ENCODE peak calls at places on chromosomes 2 and 18, in seven cellular contexts. D is stimulated activated CD4-positive, alpha-beta T cell treated with anti-CD3 and anti-CD28 coated beads, Interleukin-1b, Interleukin-23, amount 100 ng/mL, for 24 hours; A is GM12865; M is endothelial cell; W is NCI-H2029; T is PC-9; I is IMR-90. L is an unnamed sample.

GRCh38 chr2:32611366-32611765 is 16.5 kb upstream of the TTC27 start:
- DNase-seq in M (no peak), D (no peak), A (no peak), T (no peak), I (no peak), W (peak; percentile 8), L (no peak)

GRCh38 chr2:11409184-11409959 is 56.6 kb downstream of the E2F6 start:
- DNase-seq in M (no peak), A (no peak), D (no peak), W (no peak), T (no peak), I (no peak), L (no peak)

GRCh38 chr18:26863921-26864497 is 1.5 kb downstream of the AQP4 start:
- DNase-seq in M (no peak), T (no peak), I (no peak), A (no peak), D (no peak), W (no peak), L (no peak)

GRCh38 chr2:239751719-239752355 is 273.3 kb downstream of the NDUFA10 start:
- DNase-seq in T (no peak), W (no peak), M (peak; percentile 34), D (no peak), I (no peak), A (no peak), L (no peak)

GRCh38 chr2:24915796-24916195 is 4.2 kb downstream of the ADCY3 start:
- DNase-seq in D (no peak), M (no peak), T (no peak), I (peak; percentile 35), W (no peak), A (no peak), L (no peak)

GRCh38 chr18:37445368-37445767 is 120.2 kb downstream of the CELF4 start:
- DNase-seq in I (no peak), D (no peak), M (no peak), T (no peak), W (no peak), A (no peak), L (peak; percentile 1)

GRCh38 chr2:168243061-168243460 is 4.3 kb downstream of the STK39 start:
- DNase-seq in D (no peak), M (no peak), I (no peak), W (no peak), T (peak; percentile 36), A (no peak), L (no peak)

GRCh38 chr2:42196403-42197267 is 27.5 kb downstream of the EML4 start:
- DNase-seq in A (peak; percentile 45), D (no peak), I (peak; percentile 58), T (no peak), W (peak; percentile 3), M (peak; percentile 31), L (no peak)

GRCh38 chr2:48560546-48561209 is 30.7 kb downstream of the STON1 start:
- DNase-seq in M (no peak), I (no peak), W (no peak), A (no peak), T (no peak), D (no peak), L (no peak)

GRCh38 chr2:165874445-165875039 is 79.0 kb downstream of the TTC21B start:
- DNase-seq in W (peak; percentile 76), A (peak; percentile 79), T (peak; percentile 71), M (no peak), D (no peak), I (peak; percentile 75), L (no peak)

GRCh38 chr2:213376644-213377043 is 92.4 kb downstream of the SPAG16 start:
- DNase-seq in M (no peak), T (no peak), D (no peak), A (no peak), W (no peak), I (no peak), L (no peak)

GRCh38 chr2:195382186-195382585 is 274.8 kb upstream of the SLC39A10 start:
- DNase-seq in I (no peak), W (no peak), A (no peak), D (no peak), T (no peak), M (no peak), L (no peak)

GRCh38 chr2:64978514-64979268 is 10.5 kb upstream of the SLC1A4 start:
- DNase-seq in T (no peak), I (peak; percentile 64), D (no peak), M (no peak), W (no peak), A (peak; percentile 40), L (no peak)

GRCh38 chr2:187499941-187500532 is 52.0 kb upstream of the CALCRL start:
- DNase-seq in M (peak; percentile 57), D (peak; percentile 2), A (peak; percentile 63), W (peak; percentile 45), I (peak; percentile 66), T (no peak), L (no peak)

GRCh38 chr2:171430516-171431410 is 3.0 kb downstream of the METTL8 start:
- DNase-seq in T (no peak), A (no peak), D (no peak), I (no peak), W (no peak), M (no peak), L (no peak)

GRCh38 chr18:59426855-59427254 is 67.8 kb upstream of the LMAN1 start:
- DNase-seq in T (no peak), A (no peak), W (no peak), M (no peak), D (no peak), I (no peak), L (no peak)

GRCh38 chr2:238286551-238286950 is 1.9 kb downstream of the PER2 start:
- DNase-seq in M (no peak), D (no peak), W (peak; percentile 75), A (no peak), T (peak; percentile 65), I (peak; percentile 86), L (no peak)

GRCh38 chr2:225002039-225002655 is 40.1 kb downstream of the DOCK10 start:
- DNase-seq in T (no peak), A (peak; percentile 85), M (peak; percentile 52), I (peak; percentile 78), D (peak; percentile 38), W (peak; percentile 55), L (no peak)

GRCh38 chr2:24238158-24238557 is 63.3 kb downstream of the FAM228A start:
- DNase-seq in T (no peak), M (no peak), A (no peak), D (no peak), W (peak; percentile 50), I (no peak), L (no peak)

GRCh38 chr2:240199133-240199870 is 58.8 kb upstream of the OTOS start:
- DNase-seq in M (no peak), I (no peak), T (no peak), D (no peak), A (no peak), W (no peak), L (no peak)

GRCh38 chr2:8169443-8169842 is 512.4 kb upstream of the ID2 start:
- DNase-seq in D (no peak), I (peak; percentile 97), T (no peak), M (no peak), W (no peak), A (no peak), L (no peak)

GRCh38 chr2:174603280-174603679 is 5.7 kb upstream of the WIPF1 start:
- DNase-seq in A (peak; percentile 67), T (no peak), W (peak; percentile 49), I (peak; percentile 67), D (no peak), M (peak; percentile 42), L (no peak)

L was measured in T1000.